ENCODE peak calls at places on chromosomes 13 and 19, in six cellular contexts. R is DND-41; I is upper lobe of right lung; G is CD4-positive, alpha-beta T cell; O is fibroblast of lung; U is esophagus muscularis mucosa. Q is an unnamed sample.

GRCh38 chr13:39616087-39616694 is 13.2 kb upstream of the LHFPL6 start:
- DNase-seq in G (peak), O (peak), R (peak), I (no peak), U (no peak), Q (peak)

GRCh38 chr13:45219123-45219891 is 18.5 kb upstream of the KCTD4 start:
- DNase-seq in O (no peak), G (no peak), I (no peak), R (no peak), U (no peak), Q (no peak)

GRCh38 chr19:11063434-11063833 is 25.8 kb upstream of the LDLR start:
- DNase-seq in I (no peak), U (no peak), O (no peak), G (no peak), R (no peak), Q (no peak)

GRCh38 chr13:75788494-75788991 is 152.4 kb downstream of the LMO7 start:
- DNase-seq in G (no peak), U (no peak), O (peak), R (no peak), I (no peak), Q (no peak)

GRCh38 chr19:32744555-32745325 is 25.2 kb downstream of the TDRD12 start:
- DNase-seq in U (no peak), G (no peak), I (no peak), O (no peak), R (no peak), Q (no peak)

GRCh38 chr13:43544011-43544410 is 242.8 kb downstream of the ENOX1 start:
- DNase-seq in G (no peak), R (no peak), O (peak), U (no peak), I (no peak), Q (peak)

GRCh38 chr13:29270536-29271045 is 324.9 kb downstream of the SLC7A1 start:
- DNase-seq in R (no peak), G (no peak), O (no peak), I (no peak), U (no peak), Q (no peak)

GRCh38 chr13:51057001-51057400 is 54.1 kb downstream of the C13orf42 start:
- DNase-seq in R (no peak), G (no peak), U (no peak), O (no peak), I (no peak), Q (no peak)

GRCh38 chr19:54684537-54684936 is 21.8 kb downstream of the LILRB4 start:
- DNase-seq in R (peak), O (no peak), G (no peak), I (no peak), U (no peak), Q (peak)

GRCh38 chr19:10535613-10536012 is 8.1 kb upstream of the ATG4D start:
- DNase-seq in U (no peak), G (no peak), R (no peak), I (no peak), O (no peak), Q (peak)

GRCh38 chr13:30745917-30746686 is 10.8 kb downstream of the ALOX5AP start:
- DNase-seq in U (no peak), I (no peak), O (peak), R (no peak), G (no peak), Q (peak)

GRCh38 chr19:15187026-15188007 is 13.5 kb downstream of the NOTCH3 start:
- DNase-seq in O (no peak), R (peak), I (no peak), G (no peak), U (no peak), Q (no peak)

GRCh38 chr13:67117010-67117550 is 113.1 kb downstream of the PCDH9 start:
- DNase-seq in R (no peak), I (no peak), O (no peak), U (no peak), G (no peak), Q (no peak)

GRCh38 chr13:25971499-25972145 is 80.2 kb downstream of the SHISA2 start:
- DNase-seq in U (peak), I (no peak), R (peak), G (peak), O (no peak), Q (no peak)

GRCh38 chr13:41107104-41107571 is 25.5 kb downstream of the KBTBD6 start:
- DNase-seq in G (no peak), U (no peak), I (no peak), R (no peak), O (no peak), Q (no peak)

GRCh38 chr19:36142046-36142445 is 2.2 kb downstream of the CAPNS1 start:
- DNase-seq in I (no peak), R (no peak), U (no peak), O (no peak), G (no peak), Q (no peak)

GRCh38 chr19:35206379-35206778 is 22.2 kb downstream of the FAM187B start:
- DNase-seq in O (no peak), G (peak), I (no peak), U (no peak), R (peak), Q (no peak)

GRCh38 chr13:32650705-32651311 is 64.6 kb downstream of the PDS5B start:
- DNase-seq in R (peak), U (no peak), O (peak), G (peak), I (no peak), Q (peak)

GRCh38 chr19:6023085-6023682 is 45.2 kb upstream of the RANBP3 start:
- DNase-seq in U (no peak), G (no peak), R (no peak), O (peak), I (no peak), Q (peak)

GRCh38 chr19:51407631-51408131 is 9.8 kb downstream of the SIGLEC10 start:
- DNase-seq in G (no peak), O (peak), R (no peak), I (no peak), U (no peak), Q (peak)

GRCh38 chr13:75437582-75438318 is 44.2 kb downstream of the TBC1D4 start:
- DNase-seq in I (no peak), U (no peak), R (no peak), G (no peak), O (peak), Q (no peak)

GRCh38 chr19:18741124-18741493 is 50.0 kb downstream of the COMP start:
- DNase-seq in R (no peak), O (no peak), U (no peak), G (no peak), I (no peak), Q (no peak)

GRCh38 chr19:17107546-17108452 is 32.2 kb downstream of the MYO9B start:
- DNase-seq in G (no peak), I (peak), O (peak), U (no peak), R (no peak), Q (peak)

GRCh38 chr19:40224342-40225148 is 1.9 kb downstream of the CCNP start:
- DNase-seq in R (no peak), G (no peak), I (no peak), O (no peak), U (no peak), Q (peak)

GRCh38 chr13:49908637-49909036 is 27.5 kb downstream of the SPRYD7 start:
- DNase-seq in U (no peak), R (no peak), I (no peak), O (no peak), G (no peak), Q (no peak)

GRCh38 chr13:78586706-78587105 is 16.6 kb downstream of the POU4F1 start:
- DNase-seq in I (no peak), U (no peak), G (no peak), O (peak), R (no peak), Q (no peak)

GRCh38 chr13:40494513-40494912 is 171.9 kb downstream of the FOXO1 start:
- DNase-seq in G (no peak), O (peak), R (no peak), U (no peak), I (no peak), Q (no peak)

GRCh38 chr13:46845146-46845545 is 48.2 kb upstream of the ESD start:
- DNase-seq in U (no peak), R (no peak), I (no peak), O (no peak), G (no peak), Q (no peak)

GRCh38 chr13:34017231-34017630 is 199.3 kb downstream of the RFC3 start:
- DNase-seq in U (no peak), G (no peak), I (no peak), O (no peak), R (no peak), Q (peak)

GRCh38 chr19:32233091-32233490 is 112.3 kb upstream of the ZNF507 start:
- DNase-seq in I (peak), R (no peak), G (no peak), O (no peak), U (peak), Q (no peak)

GRCh38 chr19:5947435-5947834 is 30.5 kb downstream of the RANBP3 start:
- DNase-seq in R (no peak), I (peak), U (no peak), G (no peak), O (peak), Q (no peak)

GRCh38 chr19:42246869-42247630 is 4.6 kb upstream of the GSK3A start:
- DNase-seq in G (no peak), I (no peak), U (peak), R (no peak), O (no peak), Q (no peak)

GRCh38 chr13:68099616-68100015 is 869.5 kb upstream of the PCDH9 start:
- DNase-seq in O (peak), G (no peak), I (no peak), U (no peak), R (no peak), Q (peak)

GRCh38 chr19:10603084-10603872 is 16.2 kb upstream of the AP1M2 start:
- DNase-seq in G (peak), R (peak), O (no peak), I (peak), U (no peak), Q (no peak)

GRCh38 chr13:109152941-109153340 is 523.5 kb downstream of the MYO16 start:
- DNase-seq in O (no peak), U (no peak), I (no peak), G (no peak), R (no peak), Q (no peak)

GRCh38 chr19:10033614-10034013 is 20.3 kb downstream of the RDH8 start:
- DNase-seq in G (no peak), I (no peak), R (no peak), O (no peak), U (no peak), Q (no peak)

GRCh38 chr13:96238241-96238640 is 148.3 kb downstream of the HS6ST3 start:
- DNase-seq in U (no peak), G (no peak), O (no peak), R (no peak), I (no peak), Q (no peak)

DNA sequence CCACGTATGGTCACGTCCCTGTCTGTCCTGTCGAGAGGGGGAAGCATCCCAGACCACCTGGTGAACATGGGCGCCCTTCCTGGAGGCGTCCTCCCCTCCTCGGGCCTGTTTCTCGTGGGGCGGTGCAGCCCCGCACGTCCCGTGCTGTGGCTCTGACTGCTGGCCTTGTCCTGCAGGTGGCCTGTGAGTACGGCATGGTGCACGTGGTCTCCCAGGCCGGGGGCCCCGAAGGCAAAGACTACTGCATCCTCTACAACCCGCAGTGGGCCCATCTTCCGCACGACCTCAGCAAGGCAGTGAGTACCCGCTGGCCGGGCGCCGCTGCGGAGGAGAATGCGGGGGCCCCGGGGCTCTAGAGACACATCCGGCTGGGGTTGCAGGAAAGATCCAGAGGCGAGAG is 5.9 kb downstream of the SPPL2B start:
- DNase-seq in G (no peak), I (no peak), O (no peak), U (no peak), R (no peak), Q (no peak)
- H3K27ac ChIP-seq in G (no peak), I (no peak), O (no peak), U (no peak), R (no peak), Q (peak)

GRCh38 chr13:27959976-27960361 is 9.1 kb downstream of the CDX2 start:
- DNase-seq in G (no peak), O (no peak), U (no peak), I (no peak), R (no peak), Q (no peak)

GRCh38 chr13:27962128-27962841 is 6.8 kb downstream of the CDX2 start:
- DNase-seq in O (no peak), R (no peak), I (no peak), G (no peak), U (no peak), Q (no peak)

GRCh38 chr13:27961227-27962085 is 7.7 kb downstream of the CDX2 start:
- DNase-seq in I (no peak), R (no peak), U (no peak), O (no peak), G (no peak), Q (no peak)

GRCh38 chr13:27958928-27959539 is 10.1 kb downstream of the CDX2 start:
- DNase-seq in G (no peak), R (no peak), O (no peak), I (no peak), U (peak), Q (no peak)

GRCh38 chr13:27960362-27961226 is 8.5 kb downstream of the CDX2 start:
- DNase-seq in G (no peak), U (no peak), I (peak), R (peak), O (peak), Q (peak)
- TF ChIP-seq CTCF in G (no peak), U (no peak), I (peak), R (peak), O (peak), Q (peak)

DNA sequence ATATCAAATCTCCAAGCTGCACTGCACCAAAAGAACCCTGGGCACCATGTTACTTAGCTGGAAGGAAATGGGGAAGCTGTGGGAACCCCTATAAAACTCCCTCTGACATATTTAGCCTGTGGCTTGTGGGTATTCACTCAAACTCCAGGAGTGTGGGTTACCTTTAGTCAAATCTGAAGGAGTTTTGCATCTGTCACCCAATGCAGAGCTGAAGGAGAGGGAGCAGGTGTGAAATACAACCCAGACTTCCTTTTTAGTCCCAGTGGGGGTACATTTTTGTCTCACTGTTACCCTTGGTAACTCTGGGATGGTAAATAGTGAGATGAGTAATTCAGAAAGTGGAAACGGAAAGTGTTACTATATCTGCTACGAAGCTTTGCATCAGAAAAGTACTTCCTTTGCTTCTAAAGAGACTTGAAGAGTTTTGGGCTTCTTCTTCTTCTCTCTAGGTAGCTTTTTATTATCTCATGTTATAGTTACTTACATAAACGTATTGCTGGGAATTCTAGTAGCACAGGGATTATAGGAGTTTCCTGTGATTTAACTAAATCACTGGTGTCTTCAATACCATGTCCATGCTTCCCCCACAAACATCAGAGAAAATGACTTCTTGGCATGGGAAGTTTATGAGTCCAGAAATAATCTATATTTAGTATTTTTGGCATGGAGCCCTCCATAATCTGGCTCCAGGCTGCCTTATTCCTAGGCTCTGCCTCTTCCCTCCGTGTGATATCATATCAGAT is 105.9 kb downstream of the AKAP11 start:
- DNase-seq in O (no peak), I (no peak), U (no peak), G (no peak), R (peak), Q (no peak)
- H3K27ac ChIP-seq in O (no peak), I (no peak), U (no peak), G (no peak), R (peak), Q (no peak)

DNA sequence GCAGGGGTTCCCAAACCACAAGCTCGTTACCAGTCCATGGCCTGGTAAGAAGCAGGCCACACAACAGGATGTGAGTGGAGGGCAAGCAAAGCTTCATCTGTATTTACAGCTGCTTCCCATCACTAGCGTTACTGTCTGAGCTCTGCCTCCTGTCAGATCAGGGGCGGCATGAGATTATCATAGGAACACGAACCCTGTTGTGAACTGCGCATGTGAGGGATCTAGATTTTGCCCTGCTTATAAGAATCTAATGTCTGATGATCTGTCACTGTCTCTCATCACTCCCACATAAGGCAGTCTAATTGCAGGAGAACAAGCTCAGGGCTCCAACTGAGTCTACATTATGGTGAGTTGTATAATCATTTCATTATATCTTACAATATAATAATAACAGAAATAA is 677.4 kb upstream of the SLITRK6 start:
- DNase-seq in I (no peak), R (no peak), O (no peak), G (no peak), U (no peak), Q (no peak)
- TF ChIP-seq CTCF in I (no peak), R (no peak), O (no peak), G (no peak), U (no peak), Q (no peak)

GRCh38 chr13:24181991-24182702 is 21.6 kb downstream of the SPATA13 start:
- DNase-seq in U (peak), I (no peak), R (peak), O (no peak), G (no peak), Q (no peak)

GRCh38 chr13:24182703-24183081 is 22.2 kb downstream of the SPATA13 start:
- DNase-seq in U (peak), R (no peak), G (no peak), O (no peak), I (no peak), Q (no peak)

GRCh38 chr13:24184855-24185254 is 24.3 kb downstream of the SPATA13 start:
- DNase-seq in U (peak), O (no peak), R (no peak), I (no peak), G (no peak), Q (no peak)

GRCh38 chr13:24184265-24184841 is 23.8 kb downstream of the SPATA13 start:
- DNase-seq in G (no peak), O (no peak), U (peak), I (no peak), R (no peak), Q (no peak)

DNA sequence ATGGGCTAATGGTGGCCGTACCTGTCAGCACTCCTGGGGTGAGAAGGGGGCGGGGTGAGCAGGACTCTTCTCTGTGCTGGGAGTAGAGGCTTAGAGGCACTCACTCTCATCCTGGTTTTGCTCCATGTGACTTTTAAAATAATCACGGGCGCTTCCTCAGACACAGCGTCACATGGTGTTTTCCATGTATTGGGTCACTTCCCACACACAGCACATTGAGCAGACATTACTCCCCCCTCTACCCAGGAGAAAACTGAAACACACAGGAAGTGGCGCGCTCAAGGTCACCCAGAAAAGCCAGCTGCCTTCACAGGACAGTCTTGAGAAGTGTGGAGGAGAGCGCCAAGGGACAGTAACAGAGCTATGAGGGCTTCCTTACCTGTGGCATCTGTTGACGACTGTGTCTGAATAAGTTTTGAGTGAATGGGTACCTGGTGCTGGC is 23.2 kb downstream of the SPATA13 start:
- DNase-seq in O (no peak), G (no peak), R (no peak), I (no peak), U (peak), Q (no peak)
- H3K27ac ChIP-seq in O (no peak), G (no peak), R (no peak), I (no peak), U (no peak), Q (no peak)

GRCh38 chr13:98142427-98143156 is at the start of gene FARP1:
- DNase-seq in O (peak), G (no peak), R (no peak), U (no peak), I (peak), Q (peak)

GRCh38 chr13:98143157-98143553 is 261 bp downstream of the FARP1 start:
- DNase-seq in R (no peak), U (no peak), I (peak), O (no peak), G (no peak), Q (no peak)

GRCh38 chr13:98141938-98142426 is 912 bp upstream of the FARP1 start:
- DNase-seq in R (no peak), I (no peak), U (no peak), O (no peak), G (no peak), Q (no peak)

GRCh38 chr13:98143601-98144500 is 957 bp downstream of the FARP1 start:
- DNase-seq in U (no peak), G (no peak), R (no peak), I (peak), O (peak), Q (peak)

GRCh38 chr13:98144501-98145350 is 1.8 kb downstream of the FARP1 start:
- DNase-seq in R (no peak), I (no peak), O (peak), U (no peak), G (no peak), Q (peak)
- TF ChIP-seq CTCF in R (no peak), I (peak), O (peak), U (no peak), G (no peak), Q (no peak)